ENCODE peak calls at places on chromosome 11, in six cellular contexts. L, G, Y, H, F and Z are unnamed samples.

GRCh38 chr11:35138949-35139881 is at the start of gene CD44:
- DNase-seq in L (peak), G (peak), Y (peak), H (no peak), F (no peak), Z (peak)

GRCh38 chr11:13210424-13210823 is 67.2 kb upstream of the BMAL1 start:
- DNase-seq in L (peak), G (peak), Y (peak), H (peak), F (peak), Z (peak)

GRCh38 chr11:44104472-44105294 is 9.2 kb downstream of the EXT2 start:
- DNase-seq in L (peak), G (no peak), Y (no peak), H (no peak), F (no peak), Z (peak)

GRCh38 chr11:129312741-129313587 is 62.7 kb upstream of the BARX2 start:
- DNase-seq in L (no peak), G (no peak), Y (no peak), H (no peak), F (no peak), Z (no peak)

GRCh38 chr11:119728226-119728626 is 774 bp downstream of the NECTIN1 start:
- DNase-seq in L (peak), G (no peak), Y (no peak), H (no peak), F (no peak), Z (peak)

GRCh38 chr11:8250446-8250845 is 13.2 kb downstream of the LMO1 start:
- DNase-seq in L (no peak), G (no peak), Y (peak), H (no peak), F (no peak), Z (no peak)

GRCh38 chr11:106091480-106092123 is 14.1 kb downstream of the AASDHPPT start:
- DNase-seq in L (no peak), G (no peak), Y (no peak), H (no peak), F (no peak), Z (no peak)

GRCh38 chr11:45590743-45591142 is 74.7 kb downstream of the CHST1 start:
- DNase-seq in L (no peak), G (no peak), Y (peak), H (no peak), F (no peak), Z (no peak)

GRCh38 chr11:8065031-8065430 is 16.0 kb upstream of the TUB start:
- DNase-seq in L (no peak), G (no peak), Y (no peak), H (no peak), F (no peak), Z (no peak)

GRCh38 chr11:18066626-18067025 is 20.6 kb upstream of the TPH1 start:
- DNase-seq in L (no peak), G (no peak), Y (no peak), H (no peak), F (no peak), Z (peak)

GRCh38 chr11:83292709-83293435 is 6.7 kb upstream of the CCDC90B start:
- DNase-seq in L (peak), G (peak), Y (peak), H (peak), F (peak), Z (peak)

GRCh38 chr11:69275178-69275577 is 18.8 kb upstream of the MYEOV start:
- DNase-seq in L (no peak), G (no peak), Y (no peak), H (no peak), F (no peak), Z (no peak)

GRCh38 chr11:95296165-95296564 is 65.2 kb upstream of the SESN3 start:
- DNase-seq in L (no peak), G (no peak), Y (peak), H (no peak), F (no peak), Z (peak)

GRCh38 chr11:18230859-18231258 is 5.7 kb downstream of the SAA4 start:
- DNase-seq in L (no peak), G (no peak), Y (no peak), H (no peak), F (peak), Z (no peak)

GRCh38 chr11:2792376-2793250 is 92.8 kb upstream of the KCNQ1OT1 start:
- DNase-seq in L (no peak), G (no peak), Y (no peak), H (no peak), F (no peak), Z (no peak)

GRCh38 chr11:71139516-71140205 is 112.7 kb downstream of the SHANK2 start:
- DNase-seq in L (no peak), G (no peak), Y (no peak), H (no peak), F (peak), Z (no peak)

GRCh38 chr11:61972112-61972795 is 4.8 kb upstream of the FTH1 start:
- DNase-seq in L (no peak), G (no peak), Y (no peak), H (no peak), F (no peak), Z (peak)

GRCh38 chr11:32070707-32071106 is 20.2 kb upstream of the RCN1 start:
- DNase-seq in L (no peak), G (no peak), Y (no peak), H (no peak), F (no peak), Z (no peak)

GRCh38 chr11:606245-606644 is 9.5 kb downstream of the IRF7 start:
- DNase-seq in L (no peak), G (no peak), Y (peak), H (no peak), F (no peak), Z (no peak)

GRCh38 chr11:17015639-17016125 is 1.5 kb upstream of the PLEKHA7 start:
- DNase-seq in L (no peak), G (no peak), Y (peak), H (no peak), F (no peak), Z (no peak)

GRCh38 chr11:118200901-118201680 is 23.7 kb downstream of the JAML start:
- DNase-seq in L (no peak), G (no peak), Y (no peak), H (no peak), F (no peak), Z (no peak)

GRCh38 chr11:75535039-75535563 is 9.4 kb upstream of the GDPD5 start:
- DNase-seq in L (no peak), G (no peak), Y (no peak), H (no peak), F (no peak), Z (no peak)

GRCh38 chr11:2399488-2400068 is 972 bp upstream of the TSSC4 start:
- DNase-seq in L (peak), G (no peak), Y (no peak), H (no peak), F (no peak), Z (no peak)

GRCh38 chr11:65496304-65497140 is 2.3 kb upstream of the MALAT1 start:
- DNase-seq in L (no peak), G (no peak), Y (no peak), H (no peak), F (no peak), Z (peak)

GRCh38 chr11:34648036-34648435 is 27.1 kb downstream of the EHF start:
- DNase-seq in L (no peak), G (no peak), Y (no peak), H (no peak), F (no peak), Z (no peak)

GRCh38 chr11:80970016-80970516 is 1529.2 kb upstream of the TENM4 start:
- DNase-seq in L (no peak), G (no peak), Y (no peak), H (no peak), F (no peak), Z (no peak)

DNA sequence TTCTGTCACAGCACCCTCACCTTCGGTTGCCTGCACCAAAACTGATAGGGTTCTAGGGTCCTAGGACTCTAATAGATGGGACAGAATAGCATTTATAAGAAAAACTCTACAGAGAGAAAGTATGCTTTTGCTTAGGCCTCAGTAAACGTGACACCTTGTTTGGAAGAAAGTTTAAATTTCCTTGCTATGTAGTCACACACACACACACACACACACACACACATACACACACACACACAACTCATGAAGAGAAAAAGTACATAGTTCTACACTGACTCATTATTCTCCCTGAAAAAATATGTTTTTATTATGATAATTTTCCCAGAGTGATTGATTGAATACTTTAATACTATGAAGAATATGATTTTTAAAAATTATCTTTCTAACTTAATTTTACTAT is 220.8 kb upstream of the SNX19 start:
- DNase-seq in L (no peak), G (no peak), Y (no peak), H (no peak), F (no peak), Z (no peak)
- TF ChIP-seq MAX in L (no peak), G (no peak), Y (no peak), H (no peak), F (no peak), Z (no peak)

GRCh38 chr11:5713695-5714094 is 22.6 kb upstream of the OR56B1 start:
- DNase-seq in L (no peak), G (no peak), Y (no peak), H (no peak), F (no peak), Z (no peak)

DNA sequence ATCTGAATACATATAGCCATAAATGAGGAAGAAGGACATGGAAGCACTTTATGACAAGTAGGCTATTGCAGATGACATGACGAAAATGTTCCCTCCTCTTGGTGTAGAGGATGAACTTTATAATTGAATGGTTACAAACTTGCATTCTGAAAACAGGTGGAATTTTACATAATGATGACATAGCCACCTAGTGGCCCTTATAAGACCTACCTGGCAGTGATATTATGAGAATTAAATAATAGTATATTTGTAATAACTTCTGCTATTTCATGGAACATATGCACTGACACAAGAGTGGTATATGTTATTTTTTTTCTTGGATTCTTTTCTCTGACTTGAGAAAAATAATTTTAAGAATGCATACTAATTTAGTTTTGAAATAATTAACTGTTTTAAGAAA is 22.9 kb downstream of the TRIM22 start:
- DNase-seq in L (peak), G (peak), Y (no peak), H (no peak), F (no peak), Z (peak)
- TF ChIP-seq CTCF in L (peak), G (peak), Y (peak), H (no peak), F (no peak), Z (no peak)

DNA sequence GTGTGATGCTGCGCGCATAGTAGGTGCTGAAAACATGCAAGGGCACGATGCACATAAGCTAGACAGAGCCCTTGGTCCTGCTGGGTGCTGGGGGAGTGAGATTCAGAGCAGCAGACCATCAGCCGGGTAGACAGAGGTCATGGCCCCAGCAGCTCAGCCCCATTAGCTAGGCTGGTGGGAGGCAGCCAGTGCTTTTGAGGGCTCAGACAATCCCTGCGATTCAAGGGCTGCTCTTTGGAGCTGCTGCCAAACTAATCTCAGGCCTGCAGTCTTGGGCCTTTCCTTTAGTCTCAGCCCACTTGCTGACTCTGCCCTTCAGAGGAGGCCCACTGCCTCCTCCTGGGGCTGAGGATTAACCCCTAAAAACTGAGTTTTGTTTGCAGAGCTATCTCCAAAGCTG is 256.7 kb upstream of the CADM1 start:
- DNase-seq in L (no peak), G (no peak), Y (no peak), H (no peak), F (no peak), Z (no peak)
- TF ChIP-seq MAX in L (no peak), G (no peak), Y (no peak), H (no peak), F (no peak), Z (no peak)

DNA sequence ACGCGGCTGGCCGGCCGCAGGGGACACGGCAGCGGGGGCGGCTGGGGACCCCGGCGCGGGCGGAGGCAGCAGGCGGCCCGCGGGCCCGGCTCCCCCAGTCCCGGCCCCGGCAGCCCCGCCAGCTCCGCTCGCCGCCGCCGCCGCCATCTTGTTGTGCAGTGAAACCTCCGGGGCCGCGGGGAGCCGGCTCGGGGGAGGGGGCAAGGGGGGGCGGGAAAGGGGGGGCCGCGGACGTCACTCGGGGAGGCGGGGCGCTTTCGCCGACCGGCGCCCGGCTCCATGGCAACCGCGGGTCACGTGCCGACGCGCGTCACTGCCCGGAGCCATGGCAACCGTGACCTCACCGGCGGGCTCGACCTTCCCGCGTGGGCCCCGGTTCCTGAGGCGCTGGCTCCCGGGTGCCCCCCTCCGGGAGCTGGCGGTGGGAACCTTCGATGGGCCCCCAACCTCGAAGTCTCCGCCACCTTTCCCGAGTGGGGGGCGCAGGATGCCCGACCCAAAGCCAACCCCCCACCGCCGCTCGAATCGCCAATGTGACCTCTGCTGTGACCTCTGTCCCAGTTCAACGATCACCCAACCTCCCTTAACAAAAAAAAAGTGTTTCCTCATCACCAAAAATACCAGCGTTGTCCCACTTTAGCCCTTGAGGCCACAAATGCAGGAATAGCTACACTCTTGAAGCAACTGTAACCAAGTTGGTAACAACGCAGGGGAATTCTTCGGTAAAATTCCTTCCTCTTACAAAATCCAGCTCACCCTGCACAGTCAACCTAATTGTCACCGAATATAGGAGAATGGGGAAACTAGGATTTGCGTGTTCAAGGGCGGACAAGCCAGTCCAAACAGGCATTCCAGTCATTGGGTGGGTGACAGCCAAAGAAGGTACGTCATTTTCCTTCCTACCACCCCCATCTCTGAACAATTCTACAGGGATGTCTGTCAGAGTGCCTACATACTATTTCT is at the start of gene SIK3:
- DNase-seq in L (peak), G (peak), Y (peak), H (peak), F (peak), Z (peak)
- TF ChIP-seq CTCF in L (no peak), G (peak), Y (peak), H (no peak), F (peak), Z (peak)

DNA sequence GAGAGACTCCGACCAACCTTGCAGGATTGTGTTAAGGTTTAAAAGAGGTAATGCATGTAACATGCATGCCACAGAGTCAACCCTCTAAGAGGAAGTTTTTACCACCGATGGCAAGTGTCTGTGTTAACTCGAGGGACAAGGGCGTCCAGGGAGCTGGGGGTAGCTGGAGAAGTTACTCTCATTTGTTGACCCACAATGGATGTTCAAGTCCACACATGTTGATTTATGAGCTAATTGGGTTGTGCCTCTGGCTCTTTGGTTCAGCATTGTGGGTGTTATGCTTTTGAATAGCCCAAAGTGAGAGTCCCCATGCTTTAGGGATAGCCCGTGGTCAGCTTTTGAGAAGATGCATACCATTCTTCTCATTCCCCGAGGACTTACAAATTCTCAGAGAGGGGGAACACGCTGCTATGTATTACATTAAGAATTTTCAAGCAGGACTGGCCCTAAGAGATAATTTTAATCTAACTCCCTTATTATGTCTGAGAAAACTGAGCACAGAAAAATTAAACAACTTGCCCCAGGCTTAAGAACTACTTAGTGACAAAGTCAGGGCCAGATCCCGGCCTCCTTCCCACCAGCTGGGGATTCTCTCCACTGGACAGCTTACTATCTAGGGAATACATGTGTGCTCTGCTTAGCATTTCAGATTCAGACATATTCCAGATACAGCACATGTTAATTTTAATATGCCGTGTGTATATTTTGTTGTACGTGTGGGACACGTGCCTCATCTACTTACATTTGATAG is 5.2 kb upstream of the PLET1 start:
- DNase-seq in L (no peak), G (no peak), Y (peak), H (no peak), F (no peak), Z (no peak)
- TF ChIP-seq MAX in L (no peak), G (no peak), Y (no peak), H (no peak), F (no peak), Z (no peak)

DNA sequence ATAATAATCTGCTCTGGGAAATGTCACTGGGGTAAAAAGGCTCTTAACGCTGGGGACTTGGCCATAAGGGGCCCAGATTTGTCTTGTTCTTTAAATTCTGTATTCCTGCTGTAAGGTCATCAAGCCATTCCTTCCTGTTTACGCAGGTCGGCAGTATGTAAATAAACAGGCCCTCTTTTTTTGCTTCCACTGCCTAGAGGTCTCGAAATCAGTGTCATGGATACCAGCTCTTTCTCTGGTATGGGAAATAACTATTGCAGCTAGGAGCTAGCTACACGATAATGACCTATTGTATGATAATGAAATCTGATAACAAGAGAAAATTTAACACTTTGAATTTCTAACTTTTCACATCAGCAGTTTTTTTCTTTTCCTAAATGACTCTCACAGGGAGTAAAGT is 209.2 kb upstream of the NARS2 start:
- DNase-seq in L (no peak), G (no peak), Y (no peak), H (no peak), F (no peak), Z (no peak)
- TF ChIP-seq CTCF in L (no peak), G (no peak), Y (no peak), H (no peak), F (no peak), Z (no peak)

GRCh38 chr11:107468596-107468995 is 11.0 kb upstream of the CWF19L2 start:
- DNase-seq in L (no peak), G (no peak), Y (peak), H (no peak), F (no peak), Z (peak)
- TF ChIP-seq MAX in L (no peak), G (no peak), Y (no peak), H (no peak), F (no peak), Z (no peak)

GRCh38 chr11:64341851-64342791 is 2.1 kb downstream of the CCDC88B start:
- DNase-seq in L (peak), G (peak), Y (peak), H (peak), F (peak), Z (peak)
- TF ChIP-seq CTCF in L (peak), G (no peak), Y (no peak), H (peak), F (peak), Z (no peak)

DNA sequence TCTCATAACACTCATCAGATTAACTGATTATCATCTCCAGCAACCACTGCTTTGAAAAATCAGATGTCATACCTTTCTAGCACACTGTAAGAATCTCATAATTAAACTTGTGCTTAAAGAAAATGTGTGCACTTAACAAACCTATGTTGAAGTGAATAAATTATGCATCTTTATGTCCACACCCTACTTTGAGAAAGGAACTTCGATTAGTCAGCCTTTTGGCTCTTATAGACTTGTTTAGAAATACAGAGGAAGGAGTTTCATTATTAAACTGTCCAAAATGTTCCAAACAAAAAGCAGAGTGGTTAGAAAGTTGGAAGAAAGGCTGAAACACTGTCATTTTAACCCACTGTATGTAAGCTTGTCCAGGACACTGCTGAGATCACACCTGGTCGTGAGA is 863.1 kb upstream of the CHORDC1 start:
- DNase-seq in L (no peak), G (no peak), Y (no peak), H (no peak), F (no peak), Z (no peak)
- TF ChIP-seq MAX in L (no peak), G (no peak), Y (no peak), H (no peak), F (no peak), Z (no peak)